ENCODE peak calls at places on chromosomes 5 and 9, in six cellular contexts. D is WTC11; T is CD8-positive, alpha-beta T cell; U is MM.1S; V is dorsolateral prefrontal cortex; G is hepatocyte. B is an unnamed sample.

GRCh38 chr5:157506981-157507780 is 47.2 kb downstream of the NIPAL4 start:
- DNase-seq in D (no peak), T (no peak), U (no peak), V (no peak), G (no peak), B (peak)

GRCh38 chr5:140481758-140482157 is 65.7 kb upstream of the EIF4EBP3 start:
- DNase-seq in D (no peak), T (no peak), U (no peak), V (no peak), G (no peak), B (no peak)

GRCh38 chr5:168017313-168017712 is 274.1 kb upstream of the WWC1 start:
- DNase-seq in D (no peak), T (no peak), U (no peak), V (no peak), G (no peak), B (no peak)

GRCh38 chr5:158074992-158075769 is 216.2 kb upstream of the CLINT1 start:
- DNase-seq in D (peak), T (peak), U (peak), V (peak), G (peak), B (no peak)

GRCh38 chr9:96009690-96010477 is 134.4 kb downstream of the ERCC6L2 start:
- DNase-seq in D (no peak), T (peak), U (peak), V (no peak), G (no peak), B (no peak)

GRCh38 chr5:107553063-107553676 is 117.6 kb downstream of the EFNA5 start:
- DNase-seq in D (no peak), T (no peak), U (no peak), V (no peak), G (no peak), B (no peak)

GRCh38 chr5:163916376-163916775 is 411.0 kb downstream of the MAT2B start:
- DNase-seq in D (no peak), T (no peak), U (peak), V (no peak), G (no peak), B (no peak)

GRCh38 chr5:42889311-42889933 is 77.7 kb upstream of the SELENOP start:
- DNase-seq in D (peak), T (peak), U (peak), V (peak), G (peak), B (no peak)

GRCh38 chr9:134071149-134071548 is 3.3 kb upstream of the BRD3 start:
- DNase-seq in D (no peak), T (no peak), U (no peak), V (no peak), G (no peak), B (no peak)

GRCh38 chr5:138955013-138955660 is 80.0 kb upstream of the LRRTM2 start:
- DNase-seq in D (no peak), T (no peak), U (no peak), V (peak), G (no peak), B (no peak)

GRCh38 chr5:88660947-88661869 is 221.8 kb downstream of the MEF2C start:
- DNase-seq in D (peak), T (no peak), U (peak), V (peak), G (peak), B (peak)

GRCh38 chr9:129081388-129081889 is 528 bp downstream of the DOLPP1 start:
- DNase-seq in D (no peak), T (no peak), U (peak), V (no peak), G (no peak), B (no peak)

GRCh38 chr9:127778280-127779135 is at the start of gene SH2D3C:
- DNase-seq in D (no peak), T (peak), U (peak), V (no peak), G (no peak), B (peak)

GRCh38 chr9:38039090-38039906 is 29.7 kb downstream of the SHB start:
- DNase-seq in D (no peak), T (no peak), U (no peak), V (no peak), G (no peak), B (no peak)

GRCh38 chr5:25950681-25951080 is 1087.7 kb downstream of the CDH9 start:
- DNase-seq in D (no peak), T (no peak), U (no peak), V (no peak), G (no peak), B (no peak)

GRCh38 chr9:115063058-115063850 is 54.7 kb downstream of the TNC start:
- DNase-seq in D (no peak), T (no peak), U (no peak), V (no peak), G (no peak), B (no peak)

GRCh38 chr5:68745459-68745858 is 348.4 kb upstream of the SLC30A5 start:
- DNase-seq in D (no peak), T (no peak), U (no peak), V (no peak), G (no peak), B (no peak)

GRCh38 chr9:35488019-35488418 is 1.9 kb upstream of the RUSC2 start:
- DNase-seq in D (no peak), T (no peak), U (no peak), V (no peak), G (no peak), B (no peak)

GRCh38 chr5:154588091-154588762 is 110.2 kb upstream of the HAND1 start:
- DNase-seq in D (no peak), T (no peak), U (no peak), V (no peak), G (no peak), B (no peak)
- TF ChIP-seq CTCF in D (no peak), T (no peak), U (no peak), V (no peak), G (no peak), B (no peak)

GRCh38 chr5:106121972-106122605 is 1548.6 kb downstream of the EFNA5 start:
- DNase-seq in D (peak), T (no peak), U (peak), V (no peak), G (peak), B (no peak)
- TF ChIP-seq CTCF in D (peak), T (no peak), U (peak), V (no peak), G (peak), B (peak)

GRCh38 chr5:170551622-170552021 is 47.8 kb downstream of the KCNIP1 start:
- DNase-seq in D (no peak), T (no peak), U (no peak), V (no peak), G (no peak), B (no peak)

GRCh38 chr5:170553218-170553617 is 49.4 kb downstream of the KCNIP1 start:
- DNase-seq in D (no peak), T (no peak), U (no peak), V (no peak), G (no peak), B (no peak)

GRCh38 chr5:170554566-170555267 is 50.9 kb downstream of the KCNIP1 start:
- DNase-seq in D (no peak), T (no peak), U (no peak), V (peak), G (peak), B (no peak)

GRCh38 chr5:170551076-170551475 is 47.3 kb downstream of the KCNIP1 start:
- DNase-seq in D (no peak), T (no peak), U (no peak), V (no peak), G (no peak), B (no peak)

GRCh38 chr5:170552486-170553122 is 48.8 kb downstream of the KCNIP1 start:
- DNase-seq in D (peak), T (no peak), U (no peak), V (peak), G (peak), B (peak)
- TF ChIP-seq CTCF in D (no peak), T (no peak), U (no peak), V (no peak), G (no peak), B (no peak)

GRCh38 chr5:173397531-173397930 is 69.3 kb upstream of the STC2 start:
- DNase-seq in D (no peak), T (no peak), U (no peak), V (no peak), G (no peak), B (no peak)

GRCh38 chr5:173394701-173395100 is 66.5 kb upstream of the STC2 start:
- DNase-seq in D (no peak), T (no peak), U (no peak), V (no peak), G (no peak), B (no peak)

GRCh38 chr5:173396311-173396993 is 68.2 kb upstream of the STC2 start:
- DNase-seq in D (peak), T (no peak), U (no peak), V (peak), G (no peak), B (no peak)

GRCh38 chr5:173395933-173396308 is 67.7 kb upstream of the STC2 start:
- DNase-seq in D (no peak), T (no peak), U (no peak), V (no peak), G (no peak), B (no peak)

GRCh38 chr5:173395257-173395932 is 67.2 kb upstream of the STC2 start:
- DNase-seq in D (peak), T (no peak), U (no peak), V (no peak), G (no peak), B (no peak)
- TF ChIP-seq CTCF in D (no peak), T (no peak), U (no peak), V (no peak), G (peak), B (no peak)

GRCh38 chr5:7679663-7680062 is 171.3 kb downstream of the CFAP90 start:
- DNase-seq in D (no peak), T (no peak), U (no peak), V (no peak), G (no peak), B (no peak)

GRCh38 chr5:7682379-7682778 is 168.6 kb downstream of the CFAP90 start:
- DNase-seq in D (no peak), T (no peak), U (no peak), V (no peak), G (no peak), B (no peak)

GRCh38 chr5:7680260-7680659 is 170.7 kb downstream of the CFAP90 start:
- DNase-seq in D (no peak), T (no peak), U (no peak), V (no peak), G (no peak), B (no peak)

GRCh38 chr5:7686794-7687193 is 164.1 kb downstream of the CFAP90 start:
- DNase-seq in D (no peak), T (no peak), U (no peak), V (no peak), G (no peak), B (no peak)

DNA sequence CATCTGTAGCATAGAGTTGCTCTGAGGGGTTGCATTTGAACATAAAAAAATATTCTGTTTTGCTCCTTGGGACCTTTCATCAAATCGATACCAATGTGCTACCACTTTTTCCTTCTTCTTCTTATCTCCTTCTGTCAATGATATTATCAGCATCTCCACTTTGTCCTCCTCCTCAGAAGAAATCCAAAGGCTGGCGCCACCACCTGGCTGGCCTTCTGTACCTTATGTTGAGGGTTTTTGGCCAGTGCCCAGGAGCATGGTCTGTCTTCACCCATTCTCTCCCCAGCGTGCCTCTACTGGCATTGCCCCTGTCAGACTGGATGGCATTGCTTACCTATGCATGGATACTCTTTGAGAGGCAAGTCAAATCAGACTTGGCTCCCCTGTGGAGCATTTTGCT is 167.2 kb downstream of the CFAP90 start:
- DNase-seq in D (peak), T (no peak), U (no peak), V (no peak), G (no peak), B (no peak)
- TF ChIP-seq CTCF in D (no peak), T (no peak), U (no peak), V (no peak), G (no peak), B (no peak)

GRCh38 chr5:110736763-110737162 is 2.0 kb upstream of the SLC25A46 start:
- DNase-seq in D (no peak), T (no peak), U (no peak), V (no peak), G (peak), B (peak)

GRCh38 chr5:110738503-110738811 is 350 bp upstream of the SLC25A46 start:
- DNase-seq in D (no peak), T (no peak), U (no peak), V (peak), G (no peak), B (no peak)

GRCh38 chr5:110734101-110734500 is 4.7 kb upstream of the SLC25A46 start:
- DNase-seq in D (no peak), T (no peak), U (no peak), V (no peak), G (no peak), B (no peak)

GRCh38 chr5:110735545-110735944 is 3.3 kb upstream of the SLC25A46 start:
- DNase-seq in D (no peak), T (no peak), U (no peak), V (no peak), G (no peak), B (no peak)

DNA sequence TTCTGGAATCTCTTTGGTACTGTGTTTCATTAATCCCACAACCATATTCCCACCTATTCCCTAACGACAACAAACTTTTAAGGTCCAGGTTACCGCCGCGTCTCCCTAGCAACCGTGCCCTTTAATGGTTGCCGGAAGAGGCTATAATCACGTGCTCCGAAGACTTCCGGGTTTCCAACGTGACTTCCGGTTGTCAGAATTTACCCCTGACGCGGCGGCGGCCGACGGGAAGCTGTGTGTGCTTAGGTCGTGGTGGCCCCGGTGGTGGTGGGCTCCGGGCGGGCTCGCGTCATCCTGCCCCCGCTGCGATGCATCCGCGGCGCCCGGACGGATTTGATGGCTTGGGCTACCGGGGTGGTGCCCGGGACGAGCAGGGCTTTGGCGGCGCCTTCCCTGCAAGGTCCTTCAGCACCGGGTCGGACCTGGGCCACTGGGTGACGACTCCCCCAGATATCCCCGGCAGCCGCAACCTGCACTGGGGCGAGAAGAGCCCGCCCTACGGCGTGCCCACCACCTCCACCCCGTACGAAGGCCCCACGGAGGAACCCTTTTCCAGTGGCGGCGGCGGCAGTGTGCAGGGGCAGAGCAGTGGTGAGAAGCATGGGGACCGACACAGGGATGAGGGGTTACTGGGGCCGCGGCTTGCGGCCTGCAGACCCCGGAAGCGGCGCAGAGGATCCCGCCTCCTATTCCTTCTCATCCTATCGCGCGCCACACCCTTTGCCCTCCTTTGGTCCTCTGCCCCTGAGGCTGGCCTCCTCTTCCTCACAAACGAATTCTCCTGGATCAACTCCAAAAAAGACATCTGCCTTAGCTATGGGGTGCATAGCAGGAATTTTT is at the start of gene SLC25A46:
- DNase-seq in D (peak), T (peak), U (peak), V (peak), G (peak), B (peak)
- TF ChIP-seq CTCF in D (no peak), T (no peak), U (no peak), V (peak), G (no peak), B (no peak)

GRCh38 chr9:98117984-98118639 is 910 bp downstream of the TRIM14 start:
- DNase-seq in D (no peak), T (peak), U (no peak), V (no peak), G (peak), B (peak)
- TF ChIP-seq CTCF in D (no peak), T (peak), U (no peak), V (no peak), G (no peak), B (no peak)